ENCODE peak calls at places on chromosomes 4 and X, in five cellular contexts. One of them, this sample, is unnamed.

GRCh38 chrX:32448320-32448719 is 763.0 kb downstream of the DMD start:
- DNase-seq in neuronal stem cell: no peak
- DNase-seq in A549: no peak
- DNase-seq in NB4: peak; percentile 63
- DNase-seq in endothelial cell: no peak
- DNase-seq in this sample: peak; percentile 10

GRCh38 chr4:173211838-173212237 is 43.2 kb downstream of the GALNT7 start:
- DNase-seq in NB4: peak; percentile 45
- DNase-seq in A549: peak; percentile 48
- DNase-seq in neuronal stem cell: no peak
- DNase-seq in endothelial cell: no peak
- DNase-seq in this sample: peak; percentile 88

GRCh38 chr4:1462009-1462767 is 55.9 kb upstream of the NKX1-1 start:
- DNase-seq in A549: no peak
- DNase-seq in neuronal stem cell: no peak
- DNase-seq in NB4: no peak
- DNase-seq in endothelial cell: no peak
- DNase-seq in this sample: no peak

GRCh38 chr4:24164797-24165196 is 274.9 kb upstream of the PPARGC1A start:
- DNase-seq in A549: no peak
- DNase-seq in neuronal stem cell: no peak
- DNase-seq in NB4: no peak
- DNase-seq in endothelial cell: no peak
- DNase-seq in this sample: no peak

GRCh38 chrX:150880808-150881165 is 17.7 kb downstream of the CD99L2 start:
- DNase-seq in NB4: no peak
- DNase-seq in neuronal stem cell: no peak
- DNase-seq in endothelial cell: no peak
- DNase-seq in A549: no peak
- DNase-seq in this sample: no peak

GRCh38 chr4:85717366-85717765 is 242.4 kb downstream of the ARHGAP24 start:
- DNase-seq in endothelial cell: no peak
- DNase-seq in A549: no peak
- DNase-seq in NB4: no peak
- DNase-seq in neuronal stem cell: no peak
- DNase-seq in this sample: peak; percentile 32

GRCh38 chr4:52716364-52717151 is 34.7 kb downstream of the ERVMER34-1 start:
- DNase-seq in NB4: peak; percentile 34
- DNase-seq in endothelial cell: no peak
- DNase-seq in A549: no peak
- DNase-seq in neuronal stem cell: no peak
- DNase-seq in this sample: no peak

GRCh38 chr4:82293304-82293703 is 80.5 kb downstream of the HNRNPD start:
- DNase-seq in endothelial cell: no peak
- DNase-seq in A549: no peak
- DNase-seq in NB4: peak; percentile 79
- DNase-seq in neuronal stem cell: no peak
- DNase-seq in this sample: no peak

GRCh38 chr4:15955670-15956069 is 7.3 kb downstream of the FGFBP2 start:
- DNase-seq in NB4: no peak
- DNase-seq in endothelial cell: no peak
- DNase-seq in A549: peak; percentile 15
- DNase-seq in neuronal stem cell: no peak
- DNase-seq in this sample: peak; percentile 36

GRCh38 chrX:18426004-18426320 is 554 bp downstream of the CDKL5 start:
- DNase-seq in NB4: peak; percentile 13
- DNase-seq in endothelial cell: peak; percentile 14
- DNase-seq in A549: no peak
- DNase-seq in neuronal stem cell: no peak
- DNase-seq in this sample: no peak

GRCh38 chr4:106806158-106806797 is 229.8 kb downstream of the DKK2 start:
- DNase-seq in NB4: no peak
- DNase-seq in endothelial cell: no peak
- DNase-seq in neuronal stem cell: no peak
- DNase-seq in A549: no peak
- DNase-seq in this sample: peak; percentile 10

GRCh38 chr4:183906736-183907651 is 1.9 kb downstream of the STOX2 start:
- DNase-seq in neuronal stem cell: peak; percentile 48
- DNase-seq in NB4: no peak
- DNase-seq in A549: no peak
- DNase-seq in endothelial cell: peak; percentile 29
- DNase-seq in this sample: no peak

GRCh38 chr4:150385606-150386005 is 196.3 kb upstream of the MAB21L2 start:
- DNase-seq in A549: no peak
- DNase-seq in neuronal stem cell: no peak
- DNase-seq in endothelial cell: no peak
- DNase-seq in NB4: peak; percentile 10
- DNase-seq in this sample: peak; percentile 90

GRCh38 chrX:40988100-40988499 is 97.1 kb upstream of the USP9X start:
- DNase-seq in endothelial cell: no peak
- DNase-seq in NB4: no peak
- DNase-seq in A549: no peak
- DNase-seq in neuronal stem cell: no peak
- DNase-seq in this sample: no peak

GRCh38 chr4:8289151-8289750 is 19.7 kb downstream of the HTRA3 start:
- DNase-seq in endothelial cell: no peak
- DNase-seq in A549: no peak
- DNase-seq in neuronal stem cell: no peak
- DNase-seq in NB4: no peak
- DNase-seq in this sample: no peak

GRCh38 chr4:15547392-15547791 is 77.7 kb downstream of the CC2D2A start:
- DNase-seq in endothelial cell: no peak
- DNase-seq in neuronal stem cell: no peak
- DNase-seq in NB4: no peak
- DNase-seq in A549: no peak
- DNase-seq in this sample: no peak

GRCh38 chr4:119000400-119000799 is 111.7 kb downstream of the SYNPO2 start:
- DNase-seq in endothelial cell: no peak
- DNase-seq in A549: no peak
- DNase-seq in NB4: no peak
- DNase-seq in neuronal stem cell: no peak
- DNase-seq in this sample: no peak

GRCh38 chrX:37420179-37420578 is 71.0 kb downstream of the PRRG1 start:
- DNase-seq in NB4: no peak
- DNase-seq in endothelial cell: no peak
- DNase-seq in A549: no peak
- DNase-seq in neuronal stem cell: no peak
- DNase-seq in this sample: peak; percentile 47

GRCh38 chr4:105306158-105306781 is 159.6 kb downstream of the TET2 start:
- DNase-seq in NB4: no peak
- DNase-seq in neuronal stem cell: no peak
- DNase-seq in endothelial cell: no peak
- DNase-seq in A549: no peak
- DNase-seq in this sample: peak; percentile 17

GRCh38 chr4:52952540-52952939 is 90.4 kb downstream of the RASL11B start:
- DNase-seq in endothelial cell: no peak
- DNase-seq in neuronal stem cell: no peak
- DNase-seq in NB4: no peak
- DNase-seq in A549: no peak
- DNase-seq in this sample: no peak

GRCh38 chrX:35842657-35843056 is 44.5 kb downstream of the MAGEB16 start:
- DNase-seq in NB4: peak; percentile 69
- DNase-seq in endothelial cell: no peak
- DNase-seq in neuronal stem cell: no peak
- DNase-seq in A549: no peak
- DNase-seq in this sample: no peak

This sample was measured in iris pigment epithelial cell.